ENCODE peak calls at places on chromosomes 7 and 10, in six cellular contexts. One of them, this sample, is unnamed.
A peak's percentile ranks its signal among the peaks of the same experiment; 100 is the strongest.

GRCh38 chr7:82755705-82756551 is 312.4 kb upstream of the CACNA2D1 start:
- DNase-seq in naive B cell: no peak
- DNase-seq in fibroblast of the aortic adventitia: peak; percentile 21
- DNase-seq in bronchial epithelial cell: peak; percentile 52
- DNase-seq in stimulated activated CD4-positive, alpha-beta T cell treated with anti-CD3 and anti-CD28 coated beads, Interleukin-1b, Interleukin-23, amount 100 ng/mL, for 4 hours: no peak
- DNase-seq in stimulated activated naive CD8-positive, alpha-beta T cell treated with anti-CD3 and anti-CD28 coated beads, Interleukin-15, Interleukin-2, amounts not matched to agents 100 U/mL and 50 U/mL, for 24 hours: no peak
- DNase-seq in this sample: no peak

GRCh38 chr7:18295781-18296417 is 199.7 kb upstream of the HDAC9 start:
- DNase-seq in naive B cell: peak; percentile 19
- DNase-seq in fibroblast of the aortic adventitia: peak; percentile 28
- DNase-seq in bronchial epithelial cell: no peak
- DNase-seq in stimulated activated CD4-positive, alpha-beta T cell treated with anti-CD3 and anti-CD28 coated beads, Interleukin-1b, Interleukin-23, amount 100 ng/mL, for 4 hours: no peak
- DNase-seq in stimulated activated naive CD8-positive, alpha-beta T cell treated with anti-CD3 and anti-CD28 coated beads, Interleukin-15, Interleukin-2, amounts not matched to agents 100 U/mL and 50 U/mL, for 24 hours: no peak
- DNase-seq in this sample: no peak

GRCh38 chr10:132248455-132249231 is 59.1 kb downstream of the STK32C start:
- DNase-seq in naive B cell: peak; percentile 46
- DNase-seq in fibroblast of the aortic adventitia: peak; percentile 4
- DNase-seq in bronchial epithelial cell: no peak
- DNase-seq in stimulated activated CD4-positive, alpha-beta T cell treated with anti-CD3 and anti-CD28 coated beads, Interleukin-1b, Interleukin-23, amount 100 ng/mL, for 4 hours: peak; percentile 25
- DNase-seq in stimulated activated naive CD8-positive, alpha-beta T cell treated with anti-CD3 and anti-CD28 coated beads, Interleukin-15, Interleukin-2, amounts not matched to agents 100 U/mL and 50 U/mL, for 24 hours: peak; percentile 55
- DNase-seq in this sample: no peak

GRCh38 chr7:127504715-127505114 is 80.7 kb downstream of the GCC1 start:
- DNase-seq in naive B cell: peak; percentile 13
- DNase-seq in fibroblast of the aortic adventitia: peak; percentile 14
- DNase-seq in bronchial epithelial cell: peak; percentile 4
- DNase-seq in stimulated activated CD4-positive, alpha-beta T cell treated with anti-CD3 and anti-CD28 coated beads, Interleukin-1b, Interleukin-23, amount 100 ng/mL, for 4 hours: no peak
- DNase-seq in stimulated activated naive CD8-positive, alpha-beta T cell treated with anti-CD3 and anti-CD28 coated beads, Interleukin-15, Interleukin-2, amounts not matched to agents 100 U/mL and 50 U/mL, for 24 hours: peak; percentile 25
- DNase-seq in this sample: no peak

GRCh38 chr7:47488205-47488968 is 93.5 kb downstream of the TNS3 start:
- DNase-seq in naive B cell: no peak
- DNase-seq in fibroblast of the aortic adventitia: no peak
- DNase-seq in bronchial epithelial cell: no peak
- DNase-seq in stimulated activated CD4-positive, alpha-beta T cell treated with anti-CD3 and anti-CD28 coated beads, Interleukin-1b, Interleukin-23, amount 100 ng/mL, for 4 hours: no peak
- DNase-seq in stimulated activated naive CD8-positive, alpha-beta T cell treated with anti-CD3 and anti-CD28 coated beads, Interleukin-15, Interleukin-2, amounts not matched to agents 100 U/mL and 50 U/mL, for 24 hours: no peak
- DNase-seq in this sample: no peak

GRCh38 chr10:70915206-70915605 is 26.8 kb upstream of the PCBD1 start:
- DNase-seq in naive B cell: no peak
- DNase-seq in fibroblast of the aortic adventitia: no peak
- DNase-seq in bronchial epithelial cell: no peak
- DNase-seq in stimulated activated CD4-positive, alpha-beta T cell treated with anti-CD3 and anti-CD28 coated beads, Interleukin-1b, Interleukin-23, amount 100 ng/mL, for 4 hours: no peak
- DNase-seq in stimulated activated naive CD8-positive, alpha-beta T cell treated with anti-CD3 and anti-CD28 coated beads, Interleukin-15, Interleukin-2, amounts not matched to agents 100 U/mL and 50 U/mL, for 24 hours: no peak
- DNase-seq in this sample: no peak

GRCh38 chr7:158064631-158065030 is 523.0 kb downstream of the PTPRN2 start:
- DNase-seq in naive B cell: no peak
- DNase-seq in fibroblast of the aortic adventitia: no peak
- DNase-seq in bronchial epithelial cell: no peak
- DNase-seq in stimulated activated CD4-positive, alpha-beta T cell treated with anti-CD3 and anti-CD28 coated beads, Interleukin-1b, Interleukin-23, amount 100 ng/mL, for 4 hours: no peak
- DNase-seq in stimulated activated naive CD8-positive, alpha-beta T cell treated with anti-CD3 and anti-CD28 coated beads, Interleukin-15, Interleukin-2, amounts not matched to agents 100 U/mL and 50 U/mL, for 24 hours: no peak
- DNase-seq in this sample: no peak

GRCh38 chr7:100642534-100642907 is 1.2 kb upstream of the TFR2 start:
- DNase-seq in naive B cell: no peak
- DNase-seq in fibroblast of the aortic adventitia: no peak
- DNase-seq in bronchial epithelial cell: no peak
- DNase-seq in stimulated activated CD4-positive, alpha-beta T cell treated with anti-CD3 and anti-CD28 coated beads, Interleukin-1b, Interleukin-23, amount 100 ng/mL, for 4 hours: no peak
- DNase-seq in stimulated activated naive CD8-positive, alpha-beta T cell treated with anti-CD3 and anti-CD28 coated beads, Interleukin-15, Interleukin-2, amounts not matched to agents 100 U/mL and 50 U/mL, for 24 hours: peak; percentile 41
- DNase-seq in this sample: peak; percentile 70

GRCh38 chr10:80320377-80320776 is 30.9 kb upstream of the MAT1A start:
- DNase-seq in naive B cell: no peak
- DNase-seq in fibroblast of the aortic adventitia: no peak
- DNase-seq in bronchial epithelial cell: peak; percentile 19
- DNase-seq in stimulated activated CD4-positive, alpha-beta T cell treated with anti-CD3 and anti-CD28 coated beads, Interleukin-1b, Interleukin-23, amount 100 ng/mL, for 4 hours: no peak
- DNase-seq in stimulated activated naive CD8-positive, alpha-beta T cell treated with anti-CD3 and anti-CD28 coated beads, Interleukin-15, Interleukin-2, amounts not matched to agents 100 U/mL and 50 U/mL, for 24 hours: no peak
- DNase-seq in this sample: no peak

GRCh38 chr10:125111350-125111749 is 49.0 kb downstream of the CTBP2 start:
- DNase-seq in naive B cell: no peak
- DNase-seq in fibroblast of the aortic adventitia: no peak
- DNase-seq in bronchial epithelial cell: no peak
- DNase-seq in stimulated activated CD4-positive, alpha-beta T cell treated with anti-CD3 and anti-CD28 coated beads, Interleukin-1b, Interleukin-23, amount 100 ng/mL, for 4 hours: no peak
- DNase-seq in stimulated activated naive CD8-positive, alpha-beta T cell treated with anti-CD3 and anti-CD28 coated beads, Interleukin-15, Interleukin-2, amounts not matched to agents 100 U/mL and 50 U/mL, for 24 hours: no peak
- DNase-seq in this sample: no peak

GRCh38 chr7:158357898-158358821 is 229.5 kb downstream of the PTPRN2 start:
- DNase-seq in naive B cell: no peak
- DNase-seq in fibroblast of the aortic adventitia: no peak
- DNase-seq in bronchial epithelial cell: no peak
- DNase-seq in stimulated activated CD4-positive, alpha-beta T cell treated with anti-CD3 and anti-CD28 coated beads, Interleukin-1b, Interleukin-23, amount 100 ng/mL, for 4 hours: no peak
- DNase-seq in stimulated activated naive CD8-positive, alpha-beta T cell treated with anti-CD3 and anti-CD28 coated beads, Interleukin-15, Interleukin-2, amounts not matched to agents 100 U/mL and 50 U/mL, for 24 hours: no peak
- DNase-seq in this sample: no peak

This sample was measured in GM06990.